ENCODE peak calls at places on chromosomes 7 and 10, in eight cellular contexts. B is psoas muscle, C is PC-3, Q is transverse colon, F is keratinocyte, X is left ventricle myocardium inferior, A is kidney, U is cardiac muscle cell. Z is an unnamed sample.

GRCh38 chr10:126704637-126705036 is 34.1 kb upstream of the C10orf90 start:
- DNase-seq in B (no peak), C (no peak), Q (no peak), F (no peak), X (no peak), A (no peak), U (no peak), Z (no peak)

GRCh38 chr7:106218546-106218945 is 66.2 kb downstream of the NAMPT start:
- DNase-seq in B (no peak), C (no peak), Q (no peak), F (no peak), X (no peak), A (no peak), U (no peak), Z (no peak)

GRCh38 chr7:135976312-135977019 is 693 bp downstream of the MTPN start:
- DNase-seq in B (peak; percentile 39), C (peak; percentile 6), Q (peak; percentile 22), F (no peak), X (no peak), A (no peak), U (no peak), Z (peak; percentile 51)

GRCh38 chr10:73493781-73494180 is 2.0 kb downstream of the PPP3CB start:
- DNase-seq in B (no peak), C (peak; percentile 82), Q (no peak), F (no peak), X (no peak), A (no peak), U (no peak), Z (no peak)

GRCh38 chr10:69043931-69044531 is 43.9 kb upstream of the SRGN start:
- DNase-seq in B (no peak), C (no peak), Q (no peak), F (no peak), X (no peak), A (no peak), U (no peak), Z (peak; percentile 34)

GRCh38 chr10:98446121-98446655 is 547 bp downstream of the HPS1 start:
- DNase-seq in B (no peak), C (no peak), Q (peak; percentile 46), F (no peak), X (no peak), A (no peak), U (peak; percentile 46), Z (peak; percentile 43)

GRCh38 chr10:28769147-28769604 is 91.9 kb downstream of the BAMBI start:
- DNase-seq in B (no peak), C (no peak), Q (no peak), F (no peak), X (no peak), A (no peak), U (no peak), Z (no peak)

GRCh38 chr10:17847586-17848296 is 38.6 kb downstream of the MRC1 start:
- DNase-seq in B (no peak), C (peak; percentile 30), Q (no peak), F (no peak), X (no peak), A (no peak), U (peak; percentile 60), Z (peak; percentile 6)

GRCh38 chr10:61627266-61627665 is 35.5 kb upstream of the CABCOCO1 start:
- DNase-seq in B (no peak), C (no peak), Q (no peak), F (no peak), X (no peak), A (no peak), U (no peak), Z (no peak)

GRCh38 chr10:129958686-129959543 is 5.2 kb downstream of the EBF3 start:
- DNase-seq in B (peak; percentile 61), C (no peak), Q (no peak), F (no peak), X (no peak), A (no peak), U (peak; percentile 27), Z (no peak)

GRCh38 chr10:84783909-84784308 is 455.5 kb downstream of the CCSER2 start:
- DNase-seq in B (no peak), C (no peak), Q (no peak), F (no peak), X (no peak), A (no peak), U (no peak), Z (no peak)

GRCh38 chr7:85608804-85609203 is 421.9 kb upstream of the SEMA3D start:
- DNase-seq in B (no peak), C (no peak), Q (no peak), F (no peak), X (no peak), A (no peak), U (no peak), Z (no peak)

GRCh38 chr7:54242776-54243175 is 299.4 kb upstream of the VSTM2A start:
- DNase-seq in B (no peak), C (no peak), Q (no peak), F (no peak), X (no peak), A (no peak), U (no peak), Z (no peak)

DNA sequence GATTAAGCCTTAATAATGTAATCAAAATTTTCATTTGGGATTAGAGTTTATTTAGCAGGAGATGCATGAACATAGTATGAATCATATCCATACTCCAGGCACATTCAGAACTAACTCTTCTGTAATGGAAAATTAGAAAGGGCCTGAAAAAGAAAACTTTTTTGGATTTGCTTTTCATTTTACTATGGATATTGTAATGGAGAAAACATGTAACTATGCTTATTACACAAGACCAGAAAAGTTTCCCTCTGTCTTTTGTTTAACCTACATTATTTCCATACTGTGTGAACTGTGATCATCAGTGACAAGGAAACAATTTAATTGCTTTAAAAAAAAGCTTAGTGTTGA is 22.0 kb downstream of the TES start:
- DNase-seq in B (no peak), C (peak; percentile 28), Q (no peak), F (no peak), X (no peak), A (no peak), U (no peak), Z (no peak)
- H3K4me1 ChIP-seq in B (peaks cover 18% of the 10 kb centered on the region), C (peaks cover 61% of the 10 kb centered on the region), Q (peaks cover 35% of the 10 kb centered on the region), F (peaks cover 49% of the 10 kb centered on the region), X (peaks cover 56% of the 10 kb centered on the region), A (peaks cover 11% of the 10 kb centered on the region), U (no peaks in the 10 kb centered on the region), Z (peaks cover 7% of the 10 kb centered on the region)

GRCh38 chr7:101875215-101875846 is 57.9 kb downstream of the CUX1 start:
- DNase-seq in B (no peak), C (no peak), Q (no peak), F (no peak), X (no peak), A (no peak), U (no peak), Z (no peak)

GRCh38 chr7:101877882-101878591 is 60.6 kb downstream of the CUX1 start:
- DNase-seq in B (no peak), C (no peak), Q (peak; percentile 54), F (no peak), X (no peak), A (no peak), U (no peak), Z (no peak)

GRCh38 chr7:101880536-101881443 is 63.4 kb downstream of the CUX1 start:
- DNase-seq in B (no peak), C (peak; percentile 52), Q (no peak), F (peak; percentile 30), X (no peak), A (no peak), U (no peak), Z (peak; percentile 47)

GRCh38 chr7:101879565-101879964 is 62.1 kb downstream of the CUX1 start:
- DNase-seq in B (no peak), C (no peak), Q (no peak), F (no peak), X (no peak), A (no peak), U (no peak), Z (no peak)

DNA sequence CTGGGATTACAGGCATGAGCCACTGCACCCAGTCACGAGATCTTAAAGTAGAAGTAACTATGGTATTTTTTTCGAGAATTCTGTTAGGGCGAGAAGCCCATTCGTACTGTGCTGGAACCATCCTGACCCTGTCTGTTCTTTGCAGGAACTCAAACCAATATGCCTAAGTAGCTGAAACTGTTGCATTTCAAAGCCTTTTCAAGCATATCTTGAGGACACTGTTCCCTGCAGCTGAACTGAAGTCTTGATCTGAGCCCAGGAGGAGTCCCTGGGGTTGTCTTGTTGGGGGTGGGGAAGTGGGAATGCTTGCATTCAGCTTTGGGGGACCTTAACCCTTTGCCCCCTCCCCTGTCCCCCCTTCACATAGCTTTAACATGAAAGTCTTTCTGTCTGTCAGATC is 61.5 kb downstream of the CUX1 start:
- DNase-seq in B (no peak), C (no peak), Q (no peak), F (no peak), X (no peak), A (no peak), U (no peak), Z (no peak)
- H3K4me1 ChIP-seq in B (peaks cover 74% of the 10 kb centered on the region), C (peaks cover 43% of the 10 kb centered on the region), Q (peaks cover 52% of the 10 kb centered on the region), F (peaks cover 30% of the 10 kb centered on the region), X (peaks cover 82% of the 10 kb centered on the region), A (peaks cover 24% of the 10 kb centered on the region), U (peaks cover 24% of the 10 kb centered on the region), Z (peaks cover 9% of the 10 kb centered on the region)

GRCh38 chr10:132448248-132448731 is 51.3 kb downstream of the PWWP2B start:
- DNase-seq in B (peak; percentile 90), C (peak; percentile 72), Q (peak; percentile 91), F (peak; percentile 74), X (peak; percentile 55), A (peak; percentile 88), U (no peak), Z (peak; percentile 91)
- H3K4me1 ChIP-seq in B (peaks cover 12% of the 10 kb centered on the region), C (peaks cover 33% of the 10 kb centered on the region), Q (peaks cover 47% of the 10 kb centered on the region), F (peaks cover 37% of the 10 kb centered on the region), X (peaks cover 26% of the 10 kb centered on the region), A (peaks cover 3% of the 10 kb centered on the region), U (peaks cover 21% of the 10 kb centered on the region), Z (peaks cover 6% of the 10 kb centered on the region)

GRCh38 chr10:110701618-110701971 is 57.5 kb downstream of the RBM20 start:
- DNase-seq in B (no peak), C (no peak), Q (no peak), F (no peak), X (no peak), A (no peak), U (peak; percentile 78), Z (no peak)

GRCh38 chr10:110700947-110701617 is 56.9 kb downstream of the RBM20 start:
- DNase-seq in B (no peak), C (no peak), Q (no peak), F (no peak), X (no peak), A (no peak), U (no peak), Z (no peak)

GRCh38 chr10:110698782-110699201 is 54.7 kb downstream of the RBM20 start:
- DNase-seq in B (peak; percentile 81), C (no peak), Q (no peak), F (no peak), X (peak; percentile 44), A (no peak), U (peak; percentile 78), Z (no peak)

GRCh38 chr10:110698340-110698739 is 54.2 kb downstream of the RBM20 start:
- DNase-seq in B (peak; percentile 87), C (no peak), Q (no peak), F (no peak), X (no peak), A (no peak), U (no peak), Z (no peak)

DNA sequence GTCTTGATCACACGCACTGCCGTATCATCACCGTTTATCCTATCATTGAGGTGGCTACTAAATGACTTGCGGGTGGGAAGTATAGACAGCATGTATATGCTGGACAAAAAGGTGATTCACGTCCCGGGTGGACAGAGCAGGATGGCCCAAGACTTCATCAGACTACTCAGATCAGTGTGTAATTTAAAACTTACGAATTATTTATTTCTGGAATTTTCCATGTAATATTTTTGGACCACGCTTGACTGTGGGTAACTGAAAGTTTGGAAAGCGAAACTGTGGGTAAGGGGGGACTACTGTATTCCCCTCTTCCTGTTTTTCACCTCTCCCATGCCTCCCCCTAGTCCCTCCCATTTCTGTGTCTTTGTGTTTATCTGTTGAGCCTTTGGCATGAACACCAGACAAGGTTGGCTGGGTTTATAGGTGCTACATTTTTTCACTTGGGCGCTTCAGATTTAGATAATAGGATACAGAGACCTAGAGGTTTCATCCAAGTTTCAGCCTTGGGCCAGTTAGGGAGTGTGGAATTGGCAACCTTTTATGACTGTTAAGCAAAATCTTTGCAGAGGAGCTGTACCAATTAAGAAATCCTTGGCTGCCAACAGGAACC is 55.8 kb downstream of the RBM20 start:
- DNase-seq in B (no peak), C (no peak), Q (no peak), F (no peak), X (no peak), A (no peak), U (no peak), Z (no peak)
- H3K4me1 ChIP-seq in B (peaks cover 64% of the 10 kb centered on the region), C (no peaks in the 10 kb centered on the region), Q (no peaks in the 10 kb centered on the region), F (no peaks in the 10 kb centered on the region), X (peaks cover 74% of the 10 kb centered on the region), A (no peaks in the 10 kb centered on the region), U (peaks cover 59% of the 10 kb centered on the region), Z (no peaks in the 10 kb centered on the region)

Z was measured in small intestine.